ENCODE peak calls at places on chromosomes 2 and 18, in six cellular contexts. K, H, S, U, B and W are unnamed samples.

GRCh38 chr2:151241224-151241623 is 20.4 kb downstream of the RBM43 start:
- DNase-seq in B (peak), S (no peak), H (no peak), U (no peak), K (no peak), W (no peak)

GRCh38 chr2:43239981-43240761 is 13.8 kb upstream of the ZFP36L2 start:
- DNase-seq in S (no peak), B (no peak), H (no peak), U (no peak), K (no peak), W (peak)

GRCh38 chr2:164818149-164819136 is 23.2 kb downstream of the COBLL1 start:
- DNase-seq in S (no peak), B (no peak), H (no peak), K (no peak), U (no peak), W (no peak)

GRCh38 chr2:149375801-149376349 is 45.5 kb downstream of the LYPD6 start:
- DNase-seq in S (no peak), U (no peak), B (no peak), H (no peak), K (no peak), W (no peak)

GRCh38 chr18:68176901-68177300 is 538.0 kb downstream of the TMX3 start:
- DNase-seq in U (no peak), B (no peak), H (no peak), K (no peak), S (no peak), W (no peak)

GRCh38 chr2:207531024-207531411 is 1.3 kb downstream of the CREB1 start:
- DNase-seq in H (no peak), K (no peak), B (no peak), S (no peak), U (no peak), W (peak)

GRCh38 chr2:121608967-121609366 is 40.3 kb downstream of the CLASP1 start:
- DNase-seq in H (no peak), S (no peak), B (no peak), U (no peak), K (no peak), W (no peak)

GRCh38 chr2:240655931-240656886 is 26.5 kb downstream of the AQP12B start:
- DNase-seq in K (peak), B (no peak), S (no peak), H (peak), U (peak), W (no peak)

GRCh38 chr18:78445880-78446279 is 533.7 kb upstream of the SALL3 start:
- DNase-seq in H (no peak), S (no peak), U (no peak), K (no peak), B (no peak), W (no peak)

GRCh38 chr2:209663149-209663548 is 108.5 kb upstream of the UNC80 start:
- DNase-seq in S (no peak), K (no peak), B (peak), U (no peak), H (no peak), W (peak)

GRCh38 chr18:13163167-13163927 is 55.2 kb upstream of the LDLRAD4 start:
- DNase-seq in B (no peak), U (no peak), K (no peak), S (no peak), H (no peak), W (no peak)

GRCh38 chr18:27136208-27136535 is 48.9 kb downstream of the CHST9 start:
- DNase-seq in U (no peak), S (no peak), K (no peak), B (peak), H (no peak), W (peak)

GRCh38 chr2:46308629-46309028 is 11.4 kb downstream of the EPAS1 start:
- DNase-seq in K (no peak), B (no peak), S (no peak), U (no peak), H (no peak), W (no peak)

GRCh38 chr2:2547451-2547850 is 216.4 kb upstream of the MYT1L start:
- DNase-seq in S (no peak), B (no peak), K (no peak), H (no peak), U (no peak), W (no peak)

GRCh38 chr2:58925676-58926081 is 684.6 kb upstream of the FANCL start:
- DNase-seq in H (no peak), U (no peak), B (no peak), K (no peak), S (peak), W (peak)

GRCh38 chr18:44862112-44862511 is 181.4 kb downstream of the SETBP1 start:
- DNase-seq in B (peak), H (no peak), S (no peak), K (no peak), U (no peak), W (no peak)

GRCh38 chr2:190318931-190319556 is 582 bp downstream of the HIBCH start:
- DNase-seq in B (peak), K (no peak), H (no peak), U (no peak), S (peak), W (no peak)

GRCh38 chr2:224819075-224819474 is 102.9 kb upstream of the CCDC195 start:
- DNase-seq in H (no peak), B (no peak), S (no peak), K (no peak), U (no peak), W (no peak)

GRCh38 chr2:9354318-9354717 is 69.0 kb downstream of the ITGB1BP1 start:
- DNase-seq in S (no peak), B (no peak), K (no peak), U (no peak), H (no peak), W (no peak)

GRCh38 chr2:159200498-159200897 is 86.0 kb downstream of the WDSUB1 start:
- DNase-seq in H (no peak), B (no peak), S (no peak), U (no peak), K (no peak), W (no peak)

GRCh38 chr18:6747646-6748045 is 18.1 kb downstream of the ARHGAP28 start:
- DNase-seq in B (peak), K (no peak), H (no peak), S (no peak), U (no peak), W (peak)

GRCh38 chr18:54440292-54440691 is 82.6 kb downstream of the C18orf54 start:
- DNase-seq in B (no peak), S (peak), K (no peak), H (no peak), U (no peak), W (no peak)

GRCh38 chr2:233353101-233353768 is 1.1 kb upstream of the DGKD start:
- DNase-seq in U (no peak), H (no peak), S (no peak), B (no peak), K (no peak), W (no peak)

GRCh38 chr2:68726608-68727367 is 7.8 kb upstream of the ARHGAP25 start:
- DNase-seq in S (no peak), U (no peak), B (peak), H (peak), K (peak), W (no peak)

GRCh38 chr2:165227571-165227970 is 11.6 kb upstream of the SCN2A start:
- DNase-seq in K (no peak), U (no peak), B (no peak), S (no peak), H (no peak), W (no peak)

GRCh38 chr2:120632796-120633646 is 102.6 kb upstream of the GLI2 start:
- DNase-seq in B (no peak), S (no peak), K (no peak), U (no peak), H (no peak), W (no peak)

GRCh38 chr18:36757081-36757480 is 71.7 kb downstream of the TPGS2 start:
- DNase-seq in S (peak), H (no peak), B (peak), U (no peak), K (no peak), W (peak)

GRCh38 chr2:10256031-10256524 is 46.6 kb upstream of the HPCAL1 start:
- DNase-seq in B (no peak), U (peak), K (no peak), S (no peak), H (no peak), W (no peak)

GRCh38 chr2:192314800-192315481 is 120.2 kb upstream of the TMEFF2 start:
- DNase-seq in B (no peak), H (no peak), U (peak), K (no peak), S (no peak), W (no peak)

GRCh38 chr2:49174755-49175154 is 20.4 kb upstream of the FSHR start:
- DNase-seq in H (no peak), K (no peak), S (no peak), B (no peak), U (no peak), W (no peak)

GRCh38 chr2:33583194-33583938 is 15.7 kb downstream of the FAM98A start:
- DNase-seq in S (peak), B (peak), U (no peak), H (peak), K (no peak), W (peak)

GRCh38 chr2:218323526-218324472 is 31.5 kb upstream of the TMBIM1 start:
- DNase-seq in S (no peak), B (peak), H (no peak), U (no peak), K (no peak), W (peak)

GRCh38 chr2:152097291-152098032 is 1.4 kb downstream of the CACNB4 start:
- DNase-seq in B (peak), K (peak), U (no peak), H (no peak), S (no peak), W (peak)

DNA sequence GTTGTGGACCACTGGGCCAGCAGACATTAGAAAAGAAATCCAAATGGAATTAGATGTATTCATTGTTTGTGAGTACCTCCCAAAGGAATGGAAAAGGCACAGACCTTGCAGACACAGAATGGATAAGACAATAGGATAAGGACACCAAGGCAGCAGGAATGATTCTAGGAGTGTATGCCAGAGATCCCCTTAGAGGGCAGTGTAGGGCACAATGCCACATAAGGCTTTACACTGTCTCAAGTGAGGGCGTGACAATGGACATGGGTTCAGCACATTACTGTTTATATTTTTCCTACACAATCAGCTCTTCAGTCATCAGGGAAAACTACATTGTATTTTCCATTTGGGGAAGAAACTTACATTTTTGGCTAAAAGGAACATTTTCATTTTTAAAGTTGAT is 250.9 kb downstream of the PTH2R start:
- DNase-seq in H (no peak), U (no peak), S (no peak), K (no peak), B (peak), W (peak)
- TF ChIP-seq CTCF in H (no peak), U (no peak), S (no peak), K (no peak), B (no peak), W (no peak)

GRCh38 chr2:183533021-183533420 is 408.8 kb downstream of the NUP35 start:
- DNase-seq in H (no peak), U (no peak), S (no peak), K (no peak), B (no peak), W (no peak)

GRCh38 chr2:183532514-183532913 is 408.3 kb downstream of the NUP35 start:
- DNase-seq in K (no peak), S (no peak), H (no peak), B (peak), U (no peak), W (no peak)

DNA sequence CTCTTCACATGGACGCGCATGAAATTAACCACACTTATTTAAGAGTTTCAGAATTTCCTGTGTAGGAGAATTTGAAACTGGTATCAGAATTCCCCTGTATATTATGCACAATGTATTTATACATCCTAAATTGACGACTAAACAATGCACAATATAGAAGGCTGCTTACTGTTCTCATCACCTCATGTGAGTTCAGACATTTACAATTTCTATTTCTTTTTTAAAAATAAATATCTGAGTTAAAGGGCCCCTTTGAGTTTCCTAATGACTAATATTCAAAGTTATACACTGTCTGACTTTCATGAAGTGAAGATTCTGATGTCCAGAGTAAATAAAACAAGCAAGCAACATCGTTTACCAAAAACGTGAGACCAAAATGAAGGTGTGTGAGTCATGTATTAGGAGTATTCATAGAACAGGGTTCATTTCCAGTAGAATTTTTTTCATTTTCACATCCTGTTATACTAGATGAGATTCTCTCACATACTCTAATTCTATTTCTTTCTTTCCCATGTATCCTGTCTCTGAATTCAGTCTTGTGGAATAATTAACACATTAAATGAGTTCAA is 406.2 kb downstream of the NUP35 start:
- DNase-seq in S (no peak), H (no peak), K (no peak), U (no peak), B (no peak), W (no peak)
- TF ChIP-seq CTCF in S (no peak), H (no peak), K (no peak), U (no peak), B (no peak), W (no peak)

DNA sequence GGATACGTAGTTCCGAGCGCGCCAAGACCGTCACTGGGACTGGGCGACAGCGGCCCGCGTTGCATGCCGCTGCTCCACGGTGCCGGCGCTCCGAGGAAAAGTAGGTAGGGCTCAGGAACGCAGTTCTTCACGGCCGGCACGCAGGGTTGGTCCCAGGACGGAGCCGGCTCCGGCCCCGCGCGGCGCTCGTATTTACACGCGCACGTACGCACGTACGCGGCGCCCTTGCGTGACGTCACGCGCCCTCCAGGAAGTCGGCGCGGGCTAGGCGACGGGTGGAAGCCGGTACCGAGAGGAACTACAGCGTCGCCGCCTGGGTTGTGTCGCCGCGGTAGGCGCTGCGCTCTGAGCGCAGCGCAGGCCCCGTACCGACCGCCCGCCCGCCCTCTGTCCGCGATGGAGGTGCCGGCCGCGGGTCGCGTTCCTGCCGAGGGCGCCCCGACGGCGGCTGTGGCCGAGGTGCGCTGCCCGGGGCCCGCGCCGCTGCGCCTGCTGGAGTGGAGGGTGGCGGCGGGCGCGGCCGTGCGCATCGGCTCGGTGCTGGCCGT is at the start of gene CTDP1:
- DNase-seq in B (peak), K (peak), U (peak), H (no peak), S (peak), W (peak)
- TF ChIP-seq CTCF in B (no peak), K (no peak), U (no peak), H (no peak), S (peak), W (no peak)

GRCh38 chr2:235049069-235049468 is 97.3 kb downstream of the SH3BP4 start:
- DNase-seq in H (no peak), B (no peak), K (no peak), S (no peak), U (no peak), W (no peak)

GRCh38 chr2:235049719-235050118 is 97.9 kb downstream of the SH3BP4 start:
- DNase-seq in S (no peak), U (peak), H (no peak), B (no peak), K (no peak), W (no peak)

GRCh38 chr2:235052514-235053354 is 100.9 kb downstream of the SH3BP4 start:
- DNase-seq in K (no peak), B (no peak), H (no peak), U (no peak), S (no peak), W (no peak)

GRCh38 chr2:235051436-235052260 is 99.8 kb downstream of the SH3BP4 start:
- DNase-seq in S (no peak), H (no peak), K (peak), U (no peak), B (no peak), W (no peak)

GRCh38 chr2:235050992-235051351 is 99.2 kb downstream of the SH3BP4 start:
- DNase-seq in B (peak), K (peak), U (peak), H (no peak), S (peak), W (peak)
- TF ChIP-seq CTCF in B (peak), K (no peak), U (no peak), H (no peak), S (no peak), W (peak)

GRCh38 chr18:33020877-33021276 is 248.1 kb upstream of the KLHL14 start:
- DNase-seq in H (no peak), K (no peak), B (no peak), S (no peak), U (no peak), W (no peak)

DNA sequence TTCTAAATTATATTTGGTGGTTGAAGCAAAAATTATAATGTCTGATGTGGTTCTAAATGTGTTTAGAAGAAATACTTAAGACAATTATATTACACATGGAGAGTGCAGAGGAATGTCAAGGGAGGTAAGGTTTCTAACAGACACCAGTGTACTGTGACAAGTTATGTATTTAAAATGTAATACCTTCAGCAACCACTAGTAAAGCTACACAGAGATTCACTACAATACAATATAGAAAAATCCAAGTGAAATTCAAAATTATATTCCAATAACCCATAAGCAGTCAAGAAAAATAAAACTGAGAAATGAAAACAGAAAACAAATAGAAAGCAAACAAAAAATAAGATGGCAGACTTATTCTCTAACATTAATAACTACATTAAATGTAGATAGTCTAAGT is 249.5 kb upstream of the KLHL14 start:
- DNase-seq in H (no peak), S (no peak), U (no peak), K (no peak), B (no peak), W (no peak)
- TF ChIP-seq CTCF in H (no peak), S (no peak), U (no peak), K (peak), B (no peak), W (no peak)

DNA sequence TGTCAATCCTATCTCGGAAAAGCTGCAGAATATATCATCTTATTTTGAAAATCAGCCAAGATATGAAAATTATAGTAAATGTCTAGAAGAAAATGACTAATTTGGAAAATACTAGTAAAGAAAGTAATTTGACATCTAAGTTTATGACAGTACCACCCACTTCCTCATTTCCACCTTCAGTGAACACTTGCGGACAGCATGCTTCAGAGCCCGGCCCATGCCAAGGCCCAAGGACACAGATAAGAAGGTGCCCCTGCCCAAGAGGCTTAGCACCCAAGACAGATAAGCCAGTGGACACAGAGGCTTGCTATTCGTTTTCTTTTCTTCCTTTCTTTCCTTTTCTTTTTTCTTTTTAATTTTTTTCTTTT is 4.8 kb upstream of the KCNG2 start:
- DNase-seq in K (no peak), B (no peak), S (no peak), U (peak), H (no peak), W (no peak)
- TF ChIP-seq CTCF in K (no peak), B (no peak), S (no peak), U (no peak), H (no peak), W (no peak)

GRCh38 chr18:2823202-2823601 is 23.6 kb upstream of the EMILIN2 start:
- DNase-seq in H (no peak), S (no peak), B (no peak), K (no peak), U (no peak), W (no peak)
- TF ChIP-seq CTCF in H (no peak), S (no peak), B (no peak), K (no peak), U (no peak), W (no peak)

GRCh38 chr2:109321570-109321969 is 192.6 kb downstream of the SH3RF3 start:
- DNase-seq in H (no peak), U (no peak), S (no peak), B (no peak), K (peak), W (peak)
- TF ChIP-seq CTCF in H (no peak), U (no peak), S (peak), B (no peak), K (no peak), W (no peak)

DNA sequence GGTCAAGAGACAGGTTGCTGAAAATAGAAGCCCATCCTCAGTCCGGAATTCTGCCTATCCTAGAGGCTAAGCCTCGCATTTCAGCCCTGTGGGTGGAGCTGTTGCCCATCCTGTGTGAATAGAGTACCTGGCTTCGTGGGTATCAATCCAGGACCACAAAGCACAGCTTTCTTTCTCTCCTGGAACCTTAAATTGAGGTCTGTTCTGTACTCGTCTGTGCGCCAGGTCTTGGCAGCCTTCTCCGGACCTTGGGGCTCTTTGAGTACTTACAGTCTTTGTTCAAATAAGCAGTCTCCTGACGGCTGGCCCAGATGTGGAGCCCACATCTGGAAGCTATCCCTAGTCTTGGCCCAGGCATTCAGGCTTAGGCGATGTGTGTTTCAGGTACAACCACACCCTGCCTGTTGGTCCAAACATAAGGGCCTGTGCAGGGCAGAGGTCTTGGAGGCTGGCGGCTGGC is 294.3 kb downstream of the BCL2 start:
- DNase-seq in U (no peak), B (peak), K (no peak), H (no peak), S (peak), W (peak)
- TF ChIP-seq CTCF in U (peak), B (peak), K (peak), H (peak), S (peak), W (peak)